ENCODE peak calls at places on chromosome 15, in eight cellular contexts. One of them, this sample, is unnamed.

GRCh38 chr15:31328425-31328998 is 1.9 kb downstream of the KLF13 start:
- DNase-seq in adrenal gland: no peak
- DNase-seq in progenitor cell of endocrine pancreas: no peak
- DNase-seq in HS-5: no peak
- DNase-seq in epithelial cell of esophagus: peak
- DNase-seq in ureter: no peak
- DNase-seq in stimulated activated CD4-positive, alpha-beta T cell treated with anti-CD3 and anti-CD28 coated beads, Interleukin-4, amount 100 ng/mL, for 4 hours: peak
- DNase-seq in iris pigment epithelial cell: peak
- DNase-seq in this sample: no peak

GRCh38 chr15:62848631-62849050 is 193.9 kb upstream of the TPM1 start:
- DNase-seq in epithelial cell of esophagus: no peak
- DNase-seq in adrenal gland: no peak
- DNase-seq in stimulated activated CD4-positive, alpha-beta T cell treated with anti-CD3 and anti-CD28 coated beads, Interleukin-4, amount 100 ng/mL, for 4 hours: no peak
- DNase-seq in HS-5: no peak
- DNase-seq in ureter: no peak
- DNase-seq in iris pigment epithelial cell: no peak
- DNase-seq in progenitor cell of endocrine pancreas: no peak
- DNase-seq in this sample: no peak

GRCh38 chr15:55289573-55290360 is at the start of gene RAB27A:
- DNase-seq in stimulated activated CD4-positive, alpha-beta T cell treated with anti-CD3 and anti-CD28 coated beads, Interleukin-4, amount 100 ng/mL, for 4 hours: peak
- DNase-seq in iris pigment epithelial cell: peak
- DNase-seq in progenitor cell of endocrine pancreas: peak
- DNase-seq in HS-5: no peak
- DNase-seq in adrenal gland: peak
- DNase-seq in epithelial cell of esophagus: peak
- DNase-seq in ureter: peak
- DNase-seq in this sample: peak

GRCh38 chr15:63344737-63345390 is 36.8 kb downstream of the CA12 start:
- DNase-seq in HS-5: no peak
- DNase-seq in stimulated activated CD4-positive, alpha-beta T cell treated with anti-CD3 and anti-CD28 coated beads, Interleukin-4, amount 100 ng/mL, for 4 hours: no peak
- DNase-seq in iris pigment epithelial cell: peak
- DNase-seq in adrenal gland: no peak
- DNase-seq in ureter: no peak
- DNase-seq in epithelial cell of esophagus: no peak
- DNase-seq in progenitor cell of endocrine pancreas: no peak
- DNase-seq in this sample: no peak

GRCh38 chr15:65327651-65328393 is 23.3 kb downstream of the RNU5B-1 start:
- DNase-seq in adrenal gland: no peak
- DNase-seq in epithelial cell of esophagus: no peak
- DNase-seq in iris pigment epithelial cell: no peak
- DNase-seq in ureter: no peak
- DNase-seq in stimulated activated CD4-positive, alpha-beta T cell treated with anti-CD3 and anti-CD28 coated beads, Interleukin-4, amount 100 ng/mL, for 4 hours: no peak
- DNase-seq in progenitor cell of endocrine pancreas: no peak
- DNase-seq in HS-5: no peak
- DNase-seq in this sample: no peak

GRCh38 chr15:66941791-66942190 is 123.6 kb upstream of the SMAD3 start:
- DNase-seq in ureter: no peak
- DNase-seq in stimulated activated CD4-positive, alpha-beta T cell treated with anti-CD3 and anti-CD28 coated beads, Interleukin-4, amount 100 ng/mL, for 4 hours: no peak
- DNase-seq in adrenal gland: no peak
- DNase-seq in iris pigment epithelial cell: no peak
- DNase-seq in epithelial cell of esophagus: no peak
- DNase-seq in progenitor cell of endocrine pancreas: no peak
- DNase-seq in HS-5: no peak
- DNase-seq in this sample: no peak

GRCh38 chr15:66740802-66741201 is 38.8 kb downstream of the SMAD6 start:
- DNase-seq in ureter: peak
- DNase-seq in adrenal gland: no peak
- DNase-seq in stimulated activated CD4-positive, alpha-beta T cell treated with anti-CD3 and anti-CD28 coated beads, Interleukin-4, amount 100 ng/mL, for 4 hours: no peak
- DNase-seq in HS-5: no peak
- DNase-seq in epithelial cell of esophagus: no peak
- DNase-seq in iris pigment epithelial cell: no peak
- DNase-seq in progenitor cell of endocrine pancreas: no peak
- DNase-seq in this sample: no peak

GRCh38 chr15:96088592-96088991 is 241.9 kb upstream of the NR2F2 start:
- DNase-seq in HS-5: no peak
- DNase-seq in progenitor cell of endocrine pancreas: no peak
- DNase-seq in epithelial cell of esophagus: no peak
- DNase-seq in stimulated activated CD4-positive, alpha-beta T cell treated with anti-CD3 and anti-CD28 coated beads, Interleukin-4, amount 100 ng/mL, for 4 hours: no peak
- DNase-seq in adrenal gland: no peak
- DNase-seq in ureter: no peak
- DNase-seq in iris pigment epithelial cell: no peak
- DNase-seq in this sample: no peak

GRCh38 chr15:39235084-39235795 is 345.6 kb upstream of the THBS1 start:
- DNase-seq in progenitor cell of endocrine pancreas: no peak
- DNase-seq in adrenal gland: no peak
- DNase-seq in iris pigment epithelial cell: peak
- DNase-seq in epithelial cell of esophagus: peak
- DNase-seq in ureter: no peak
- DNase-seq in stimulated activated CD4-positive, alpha-beta T cell treated with anti-CD3 and anti-CD28 coated beads, Interleukin-4, amount 100 ng/mL, for 4 hours: no peak
- DNase-seq in HS-5: no peak
- DNase-seq in this sample: no peak

GRCh38 chr15:50773389-50773788 is 7.9 kb upstream of the SPPL2A start:
- DNase-seq in ureter: no peak
- DNase-seq in iris pigment epithelial cell: no peak
- DNase-seq in progenitor cell of endocrine pancreas: no peak
- DNase-seq in adrenal gland: no peak
- DNase-seq in epithelial cell of esophagus: no peak
- DNase-seq in HS-5: peak
- DNase-seq in stimulated activated CD4-positive, alpha-beta T cell treated with anti-CD3 and anti-CD28 coated beads, Interleukin-4, amount 100 ng/mL, for 4 hours: no peak
- DNase-seq in this sample: no peak

GRCh38 chr15:51286816-51287215 is 51.6 kb downstream of the CYP19A1 start:
- DNase-seq in HS-5: no peak
- DNase-seq in iris pigment epithelial cell: no peak
- DNase-seq in epithelial cell of esophagus: peak
- DNase-seq in adrenal gland: no peak
- DNase-seq in stimulated activated CD4-positive, alpha-beta T cell treated with anti-CD3 and anti-CD28 coated beads, Interleukin-4, amount 100 ng/mL, for 4 hours: no peak
- DNase-seq in progenitor cell of endocrine pancreas: no peak
- DNase-seq in ureter: no peak
- DNase-seq in this sample: no peak

GRCh38 chr15:67178569-67179210 is 75.8 kb downstream of the AAGAB start:
- DNase-seq in progenitor cell of endocrine pancreas: no peak
- DNase-seq in ureter: no peak
- DNase-seq in stimulated activated CD4-positive, alpha-beta T cell treated with anti-CD3 and anti-CD28 coated beads, Interleukin-4, amount 100 ng/mL, for 4 hours: no peak
- DNase-seq in HS-5: peak
- DNase-seq in iris pigment epithelial cell: peak
- DNase-seq in adrenal gland: no peak
- DNase-seq in epithelial cell of esophagus: peak
- DNase-seq in this sample: no peak

GRCh38 chr15:69559440-69560215 is 107.0 kb downstream of the RPLP1 start:
- DNase-seq in ureter: no peak
- DNase-seq in HS-5: no peak
- DNase-seq in epithelial cell of esophagus: no peak
- DNase-seq in iris pigment epithelial cell: peak
- DNase-seq in stimulated activated CD4-positive, alpha-beta T cell treated with anti-CD3 and anti-CD28 coated beads, Interleukin-4, amount 100 ng/mL, for 4 hours: no peak
- DNase-seq in adrenal gland: no peak
- DNase-seq in progenitor cell of endocrine pancreas: no peak
- DNase-seq in this sample: no peak

GRCh38 chr15:25345943-25346342 is 92.9 kb downstream of the UBE3A start:
- DNase-seq in iris pigment epithelial cell: peak
- DNase-seq in epithelial cell of esophagus: peak
- DNase-seq in adrenal gland: peak
- DNase-seq in HS-5: no peak
- DNase-seq in progenitor cell of endocrine pancreas: no peak
- DNase-seq in stimulated activated CD4-positive, alpha-beta T cell treated with anti-CD3 and anti-CD28 coated beads, Interleukin-4, amount 100 ng/mL, for 4 hours: no peak
- DNase-seq in ureter: no peak
- DNase-seq in this sample: no peak

GRCh38 chr15:80815076-80815475 is 35.9 kb downstream of the CEMIP start:
- DNase-seq in adrenal gland: no peak
- DNase-seq in stimulated activated CD4-positive, alpha-beta T cell treated with anti-CD3 and anti-CD28 coated beads, Interleukin-4, amount 100 ng/mL, for 4 hours: no peak
- DNase-seq in iris pigment epithelial cell: no peak
- DNase-seq in progenitor cell of endocrine pancreas: no peak
- DNase-seq in HS-5: no peak
- DNase-seq in epithelial cell of esophagus: no peak
- DNase-seq in ureter: no peak
- DNase-seq in this sample: no peak

GRCh38 chr15:31752363-31752762 is 278.0 kb upstream of the CHRNA7 start:
- DNase-seq in epithelial cell of esophagus: peak
- DNase-seq in stimulated activated CD4-positive, alpha-beta T cell treated with anti-CD3 and anti-CD28 coated beads, Interleukin-4, amount 100 ng/mL, for 4 hours: no peak
- DNase-seq in iris pigment epithelial cell: peak
- DNase-seq in progenitor cell of endocrine pancreas: no peak
- DNase-seq in ureter: no peak
- DNase-seq in HS-5: peak
- DNase-seq in adrenal gland: no peak
- DNase-seq in this sample: no peak

GRCh38 chr15:49154359-49154758 is 1.0 kb downstream of the COPS2 start:
- DNase-seq in iris pigment epithelial cell: peak
- DNase-seq in HS-5: no peak
- DNase-seq in stimulated activated CD4-positive, alpha-beta T cell treated with anti-CD3 and anti-CD28 coated beads, Interleukin-4, amount 100 ng/mL, for 4 hours: no peak
- DNase-seq in epithelial cell of esophagus: peak
- DNase-seq in ureter: no peak
- DNase-seq in adrenal gland: no peak
- DNase-seq in progenitor cell of endocrine pancreas: no peak
- DNase-seq in this sample: no peak

GRCh38 chr15:60751985-60752952 is 273.3 kb upstream of the ICE2 start:
- DNase-seq in ureter: peak
- DNase-seq in progenitor cell of endocrine pancreas: no peak
- DNase-seq in HS-5: no peak
- DNase-seq in epithelial cell of esophagus: no peak
- DNase-seq in stimulated activated CD4-positive, alpha-beta T cell treated with anti-CD3 and anti-CD28 coated beads, Interleukin-4, amount 100 ng/mL, for 4 hours: no peak
- DNase-seq in adrenal gland: peak
- DNase-seq in iris pigment epithelial cell: peak
- DNase-seq in this sample: no peak

GRCh38 chr15:49877871-49878511 is 241.0 kb downstream of the ATP8B4 start:
- DNase-seq in progenitor cell of endocrine pancreas: no peak
- DNase-seq in iris pigment epithelial cell: peak
- DNase-seq in ureter: no peak
- DNase-seq in epithelial cell of esophagus: no peak
- DNase-seq in HS-5: no peak
- DNase-seq in stimulated activated CD4-positive, alpha-beta T cell treated with anti-CD3 and anti-CD28 coated beads, Interleukin-4, amount 100 ng/mL, for 4 hours: no peak
- DNase-seq in adrenal gland: no peak
- DNase-seq in this sample: no peak

GRCh38 chr15:77988386-77989301 is 88.9 kb downstream of the TBC1D2B start:
- DNase-seq in epithelial cell of esophagus: no peak
- DNase-seq in iris pigment epithelial cell: no peak
- DNase-seq in ureter: no peak
- DNase-seq in adrenal gland: peak
- DNase-seq in HS-5: no peak
- DNase-seq in progenitor cell of endocrine pancreas: no peak
- DNase-seq in stimulated activated CD4-positive, alpha-beta T cell treated with anti-CD3 and anti-CD28 coated beads, Interleukin-4, amount 100 ng/mL, for 4 hours: no peak
- DNase-seq in this sample: no peak

GRCh38 chr15:36947035-36947719 is 153.2 kb downstream of the MEIS2 start:
- DNase-seq in HS-5: no peak
- DNase-seq in ureter: no peak
- DNase-seq in stimulated activated CD4-positive, alpha-beta T cell treated with anti-CD3 and anti-CD28 coated beads, Interleukin-4, amount 100 ng/mL, for 4 hours: no peak
- DNase-seq in progenitor cell of endocrine pancreas: no peak
- DNase-seq in iris pigment epithelial cell: no peak
- DNase-seq in epithelial cell of esophagus: no peak
- DNase-seq in adrenal gland: no peak
- DNase-seq in this sample: no peak

GRCh38 chr15:77027111-77027696 is 32.3 kb downstream of the PSTPIP1 start:
- DNase-seq in epithelial cell of esophagus: no peak
- DNase-seq in iris pigment epithelial cell: no peak
- DNase-seq in HS-5: no peak
- DNase-seq in adrenal gland: peak
- DNase-seq in ureter: no peak
- DNase-seq in stimulated activated CD4-positive, alpha-beta T cell treated with anti-CD3 and anti-CD28 coated beads, Interleukin-4, amount 100 ng/mL, for 4 hours: no peak
- DNase-seq in progenitor cell of endocrine pancreas: peak
- DNase-seq in this sample: no peak

GRCh38 chr15:63985221-63986184 is 60.8 kb downstream of the DAPK2 start:
- DNase-seq in stimulated activated CD4-positive, alpha-beta T cell treated with anti-CD3 and anti-CD28 coated beads, Interleukin-4, amount 100 ng/mL, for 4 hours: no peak
- DNase-seq in progenitor cell of endocrine pancreas: no peak
- DNase-seq in epithelial cell of esophagus: no peak
- DNase-seq in adrenal gland: no peak
- DNase-seq in ureter: no peak
- DNase-seq in iris pigment epithelial cell: no peak
- DNase-seq in HS-5: no peak
- DNase-seq in this sample: no peak

GRCh38 chr15:76566276-76566675 is 229.7 kb downstream of the ISL2 start:
- DNase-seq in iris pigment epithelial cell: no peak
- DNase-seq in epithelial cell of esophagus: no peak
- DNase-seq in HS-5: no peak
- DNase-seq in stimulated activated CD4-positive, alpha-beta T cell treated with anti-CD3 and anti-CD28 coated beads, Interleukin-4, amount 100 ng/mL, for 4 hours: no peak
- DNase-seq in progenitor cell of endocrine pancreas: no peak
- DNase-seq in ureter: no peak
- DNase-seq in adrenal gland: no peak
- DNase-seq in this sample: no peak

GRCh38 chr15:64895285-64896065 is 16.2 kb upstream of the ANKDD1A start:
- DNase-seq in iris pigment epithelial cell: peak
- DNase-seq in epithelial cell of esophagus: no peak
- DNase-seq in HS-5: no peak
- DNase-seq in stimulated activated CD4-positive, alpha-beta T cell treated with anti-CD3 and anti-CD28 coated beads, Interleukin-4, amount 100 ng/mL, for 4 hours: peak
- DNase-seq in progenitor cell of endocrine pancreas: no peak
- DNase-seq in ureter: no peak
- DNase-seq in adrenal gland: peak
- DNase-seq in this sample: no peak

GRCh38 chr15:88120021-88120420 is 136.5 kb downstream of the NTRK3 start:
- DNase-seq in HS-5: no peak
- DNase-seq in stimulated activated CD4-positive, alpha-beta T cell treated with anti-CD3 and anti-CD28 coated beads, Interleukin-4, amount 100 ng/mL, for 4 hours: no peak
- DNase-seq in epithelial cell of esophagus: no peak
- DNase-seq in ureter: no peak
- DNase-seq in iris pigment epithelial cell: no peak
- DNase-seq in progenitor cell of endocrine pancreas: no peak
- DNase-seq in adrenal gland: no peak
- DNase-seq in this sample: no peak